ENCODE peak calls at places on chromosomes 16 and 17, in four cellular contexts. One of them, this sample, is unnamed.

GRCh38 chr17:75109047-75109406 is 742 bp upstream of the ARMC7 start:
- DNase-seq in ovary: no peak
- DNase-seq in A549: no peak
- DNase-seq in colonic mucosa: no peak
- DNase-seq in this sample: no peak

GRCh38 chr17:9936075-9936474 is 31.0 kb upstream of the RCVRN start:
- DNase-seq in A549: no peak
- DNase-seq in ovary: no peak
- DNase-seq in colonic mucosa: no peak
- DNase-seq in this sample: no peak

GRCh38 chr17:49809056-49809455 is 20.6 kb downstream of the KAT7 start:
- DNase-seq in ovary: no peak
- DNase-seq in A549: no peak
- DNase-seq in colonic mucosa: no peak
- DNase-seq in this sample: no peak

GRCh38 chr16:15866451-15866850 is 9.6 kb upstream of the MYH11 start:
- DNase-seq in A549: no peak
- DNase-seq in colonic mucosa: no peak
- DNase-seq in ovary: no peak
- DNase-seq in this sample: no peak

GRCh38 chr17:13575922-13576419 is 25.8 kb downstream of the HS3ST3A1 start:
- DNase-seq in A549: no peak
- DNase-seq in ovary: no peak
- DNase-seq in colonic mucosa: no peak
- DNase-seq in this sample: no peak

GRCh38 chr16:70766176-70766575 is 34.8 kb downstream of the VAC14 start:
- DNase-seq in colonic mucosa: no peak
- DNase-seq in ovary: no peak
- DNase-seq in A549: no peak
- DNase-seq in this sample: no peak

GRCh38 chr17:80621335-80622169 is 76.9 kb downstream of the RPTOR start:
- DNase-seq in colonic mucosa: no peak
- DNase-seq in A549: no peak
- DNase-seq in ovary: no peak
- DNase-seq in this sample: no peak

GRCh38 chr17:67376509-67376891 is 581 bp upstream of the PITPNC1 start:
- DNase-seq in colonic mucosa: no peak
- DNase-seq in A549: no peak
- DNase-seq in ovary: no peak
- DNase-seq in this sample: no peak

GRCh38 chr17:75069783-75070182 is 18.0 kb upstream of the SLC16A5 start:
- DNase-seq in A549: peak; percentile 68
- DNase-seq in ovary: no peak
- DNase-seq in colonic mucosa: no peak
- DNase-seq in this sample: no peak

GRCh38 chr16:24939224-24939623 is 75.9 kb downstream of the ARHGAP17 start:
- DNase-seq in ovary: no peak
- DNase-seq in A549: no peak
- DNase-seq in colonic mucosa: no peak
- DNase-seq in this sample: no peak

GRCh38 chr16:89602273-89602951 is 11.0 kb upstream of the DPEP1 start:
- DNase-seq in colonic mucosa: no peak
- DNase-seq in ovary: peak; percentile 64
- DNase-seq in A549: peak; percentile 55
- DNase-seq in this sample: peak; percentile 43

GRCh38 chr17:63295839-63296590 is 150.1 kb downstream of the CYB561 start:
- DNase-seq in A549: no peak
- DNase-seq in ovary: no peak
- DNase-seq in colonic mucosa: no peak
- DNase-seq in this sample: no peak

GRCh38 chr16:46736695-46737094 is 11.4 kb downstream of the MYLK3 start:
- DNase-seq in ovary: no peak
- DNase-seq in colonic mucosa: no peak
- DNase-seq in A549: no peak
- DNase-seq in this sample: no peak

GRCh38 chr16:81686391-81687182 is 92.5 kb upstream of the PLCG2 start:
- DNase-seq in ovary: no peak
- DNase-seq in A549: no peak
- DNase-seq in colonic mucosa: no peak
- DNase-seq in this sample: no peak

GRCh38 chr17:17819561-17819995 is 17.2 kb downstream of the SREBF1 start:
- DNase-seq in ovary: no peak
- DNase-seq in colonic mucosa: peak; percentile 78
- DNase-seq in A549: peak; percentile 89
- DNase-seq in this sample: no peak

GRCh38 chr17:75872434-75873351 is 5.7 kb downstream of the TRIM47 start:
- DNase-seq in ovary: peak; percentile 75
- DNase-seq in A549: peak; percentile 82
- DNase-seq in colonic mucosa: peak; percentile 87
- DNase-seq in this sample: peak; percentile 59

GRCh38 chr17:68346448-68346847 is 55.2 kb downstream of the ARSG start:
- DNase-seq in colonic mucosa: peak; percentile 28
- DNase-seq in ovary: no peak
- DNase-seq in A549: no peak
- DNase-seq in this sample: peak; percentile 62

GRCh38 chr16:80084614-80085013 is 456.2 kb upstream of the DYNLRB2 start:
- DNase-seq in A549: peak; percentile 75
- DNase-seq in ovary: peak; percentile 59
- DNase-seq in colonic mucosa: peak; percentile 32
- DNase-seq in this sample: peak; percentile 1

GRCh38 chr17:40605301-40605700 is 40.0 kb upstream of the CCR7 start:
- DNase-seq in colonic mucosa: no peak
- DNase-seq in ovary: no peak
- DNase-seq in A549: no peak
- DNase-seq in this sample: peak; percentile 68

GRCh38 chr16:62077998-62078397 is 41.8 kb upstream of the CDH8 start:
- DNase-seq in colonic mucosa: no peak
- DNase-seq in ovary: no peak
- DNase-seq in A549: peak; percentile 33
- DNase-seq in this sample: no peak

GRCh38 chr16:79312502-79312901 is 288.0 kb downstream of the MAF start:
- DNase-seq in A549: no peak
- DNase-seq in ovary: no peak
- DNase-seq in colonic mucosa: no peak
- DNase-seq in this sample: no peak

GRCh38 chr16:86934581-86935322 is 356.4 kb downstream of the FOXL1 start:
- DNase-seq in colonic mucosa: no peak
- DNase-seq in A549: no peak
- DNase-seq in ovary: no peak
- DNase-seq in this sample: no peak

GRCh38 chr16:9123401-9123800 is 32.0 kb downstream of the HAPSTR1 start:
- DNase-seq in ovary: no peak
- DNase-seq in A549: no peak
- DNase-seq in colonic mucosa: no peak
- DNase-seq in this sample: no peak
- H3K27ac ChIP-seq in ovary: no peak overlapping the region
- H3K27ac ChIP-seq in A549: peak overlapping the region; percentile 69
- H3K27ac ChIP-seq in colonic mucosa: peak overlapping the region; percentile 83
- H3K27ac ChIP-seq in this sample: no peak overlapping the region

GRCh38 chr17:537133-537532 is 177.5 kb downstream of the VPS53 start:
- DNase-seq in ovary: no peak
- DNase-seq in A549: no peak
- DNase-seq in colonic mucosa: no peak
- DNase-seq in this sample: no peak
- TF ChIP-seq CTCF in ovary: no peak
- TF ChIP-seq CTCF in A549: no peak
- TF ChIP-seq CTCF in colonic mucosa: no peak
- TF ChIP-seq CTCF in this sample: no peak

DNA sequence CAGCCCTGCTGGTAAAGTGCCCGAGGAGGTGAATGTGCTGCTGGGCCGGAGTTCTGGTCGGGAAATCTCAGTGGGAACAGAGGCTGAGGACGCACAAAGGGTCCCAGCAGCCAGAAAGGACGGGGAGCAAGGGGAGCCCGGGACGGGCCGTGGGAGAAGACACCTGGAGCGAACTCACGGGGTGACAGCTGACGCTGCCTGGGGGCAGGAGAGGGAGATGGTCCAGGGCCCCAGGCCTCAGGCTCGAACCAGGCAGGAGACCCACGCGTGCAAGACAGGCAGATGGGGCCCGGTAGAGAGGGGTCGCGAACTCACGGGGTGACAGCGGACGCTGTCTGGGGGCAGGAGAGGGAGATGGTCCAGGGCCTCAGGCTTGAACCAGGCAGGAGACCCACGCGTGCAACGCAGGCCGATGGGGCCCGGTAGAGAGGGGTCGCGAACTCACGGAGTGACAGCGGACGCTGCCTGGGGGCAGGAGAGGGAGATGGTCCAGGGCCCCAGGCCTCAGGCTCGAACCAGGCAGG is 72.9 kb downstream of the METRNL start:
- DNase-seq in A549: no peak
- DNase-seq in colonic mucosa: no peak
- DNase-seq in ovary: no peak
- DNase-seq in this sample: no peak
- H3K9me3 ChIP-seq in A549: no peaks in the 10 kb centered on the region
- H3K9me3 ChIP-seq in colonic mucosa: no peaks in the 10 kb centered on the region
- H3K9me3 ChIP-seq in ovary: no peaks in the 10 kb centered on the region
- H3K9me3 ChIP-seq in this sample: no peaks in the 10 kb centered on the region

DNA sequence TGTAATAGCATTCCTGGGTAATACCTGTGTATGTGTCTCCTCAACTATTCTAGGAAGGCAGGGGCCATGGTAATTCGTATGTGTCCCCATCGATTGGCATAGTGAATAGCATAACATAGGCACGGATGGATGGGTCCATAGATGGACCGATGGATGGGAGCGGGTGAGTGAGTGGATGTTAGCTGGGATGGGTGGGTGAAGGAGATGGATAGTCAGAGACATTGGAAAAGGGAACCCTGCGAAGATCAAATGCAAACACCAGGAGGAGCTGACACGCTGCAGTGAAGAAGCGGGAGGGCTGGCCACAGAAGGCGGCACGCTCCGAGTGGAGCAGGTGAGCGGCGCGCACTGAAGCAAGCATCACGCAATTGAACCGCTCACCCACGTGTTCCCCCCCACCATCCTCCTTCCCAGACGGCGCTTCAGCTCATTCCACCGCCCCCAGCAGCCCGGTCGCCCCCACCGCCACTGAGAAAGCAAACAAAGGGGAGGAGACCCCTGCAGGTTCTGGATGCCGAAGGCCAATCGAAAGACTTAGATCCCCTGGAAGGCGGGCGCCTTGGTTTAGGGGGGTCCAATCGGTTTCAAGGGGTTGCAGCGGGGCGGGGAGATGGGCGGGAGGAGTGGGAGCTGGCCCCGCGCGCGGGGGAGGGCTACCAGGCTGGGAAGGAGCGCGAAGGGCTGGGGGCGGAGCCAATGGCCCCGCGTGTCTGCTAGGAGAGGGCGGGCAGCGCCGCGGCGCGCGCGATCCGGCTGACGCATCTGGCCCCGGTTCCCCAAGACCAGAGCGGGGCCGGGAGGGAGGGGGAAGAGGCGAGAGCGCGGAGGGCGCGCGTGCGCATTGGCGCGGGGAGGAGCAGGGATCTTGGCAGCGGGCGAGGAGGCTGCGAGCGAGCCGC is at the start of gene ARRB2:
- DNase-seq in colonic mucosa: peak; percentile 96
- DNase-seq in ovary: peak; percentile 99
- DNase-seq in A549: peak; percentile 100
- DNase-seq in this sample: peak; percentile 100
- H3K27ac ChIP-seq in colonic mucosa: peak within 1 kb of the TSS; percentile 82
- H3K27ac ChIP-seq in ovary: peak within 1 kb of the TSS; percentile 84
- H3K27ac ChIP-seq in A549: peak within 1 kb of the TSS; percentile 94
- H3K27ac ChIP-seq in this sample: peak within 1 kb of the TSS; percentile 92

DNA sequence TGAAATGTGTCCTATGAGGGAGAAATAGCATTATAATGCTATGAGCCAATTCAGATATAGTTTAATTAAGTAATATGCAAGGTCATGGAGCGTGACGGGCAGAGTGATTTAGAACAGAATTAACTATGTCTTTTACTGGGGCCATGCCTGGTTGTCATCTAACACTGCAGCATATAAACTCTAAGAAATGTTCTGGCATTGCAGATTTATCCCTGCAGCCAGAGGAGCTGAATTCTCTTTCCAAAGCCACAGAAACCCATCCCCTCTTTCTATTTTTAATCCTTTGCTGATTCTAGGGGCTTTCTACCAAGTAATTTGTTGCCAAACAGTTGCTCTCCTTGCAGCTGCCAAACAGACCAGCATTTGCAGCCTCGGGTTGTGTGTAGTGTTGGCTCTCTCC is 243.3 kb upstream of the MON1B start:
- DNase-seq in ovary: no peak
- DNase-seq in colonic mucosa: no peak
- DNase-seq in A549: no peak
- DNase-seq in this sample: no peak
- TF ChIP-seq CTCF in ovary: no peak
- TF ChIP-seq CTCF in colonic mucosa: no peak
- TF ChIP-seq CTCF in A549: no peak
- TF ChIP-seq CTCF in this sample: no peak

GRCh38 chr17:22718689-22719088 is 1026.4 kb downstream of the KCNJ18 start:
- DNase-seq in ovary: no peak
- DNase-seq in A549: no peak
- DNase-seq in colonic mucosa: no peak
- DNase-seq in this sample: no peak

DNA sequence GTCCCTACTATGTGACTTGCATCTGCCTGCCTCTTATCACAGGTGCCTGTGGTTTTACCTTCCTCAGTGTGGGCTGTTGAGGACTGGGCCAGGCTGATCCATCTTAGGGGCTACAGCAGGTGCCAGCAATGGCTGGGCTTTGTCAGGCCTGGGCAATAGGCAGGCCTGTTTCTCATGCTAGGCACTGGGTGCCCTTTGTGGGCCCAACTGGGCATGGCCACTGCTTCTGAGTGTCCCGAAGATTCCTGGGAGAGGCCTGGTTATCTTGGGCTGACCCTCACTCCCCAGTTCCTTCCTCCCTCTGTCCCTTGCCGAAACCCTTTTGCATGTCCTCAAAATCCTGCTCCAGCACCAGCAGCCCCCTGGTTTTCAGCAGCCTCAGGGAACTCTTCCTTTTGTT is 1024.9 kb downstream of the KCNJ18 start:
- DNase-seq in colonic mucosa: no peak
- DNase-seq in A549: no peak
- DNase-seq in ovary: no peak
- DNase-seq in this sample: no peak
- H3K9me3 ChIP-seq in colonic mucosa: no peaks in the 10 kb centered on the region
- H3K9me3 ChIP-seq in A549: no peaks in the 10 kb centered on the region
- H3K9me3 ChIP-seq in ovary: no peaks in the 10 kb centered on the region
- H3K9me3 ChIP-seq in this sample: no peaks in the 10 kb centered on the region

DNA sequence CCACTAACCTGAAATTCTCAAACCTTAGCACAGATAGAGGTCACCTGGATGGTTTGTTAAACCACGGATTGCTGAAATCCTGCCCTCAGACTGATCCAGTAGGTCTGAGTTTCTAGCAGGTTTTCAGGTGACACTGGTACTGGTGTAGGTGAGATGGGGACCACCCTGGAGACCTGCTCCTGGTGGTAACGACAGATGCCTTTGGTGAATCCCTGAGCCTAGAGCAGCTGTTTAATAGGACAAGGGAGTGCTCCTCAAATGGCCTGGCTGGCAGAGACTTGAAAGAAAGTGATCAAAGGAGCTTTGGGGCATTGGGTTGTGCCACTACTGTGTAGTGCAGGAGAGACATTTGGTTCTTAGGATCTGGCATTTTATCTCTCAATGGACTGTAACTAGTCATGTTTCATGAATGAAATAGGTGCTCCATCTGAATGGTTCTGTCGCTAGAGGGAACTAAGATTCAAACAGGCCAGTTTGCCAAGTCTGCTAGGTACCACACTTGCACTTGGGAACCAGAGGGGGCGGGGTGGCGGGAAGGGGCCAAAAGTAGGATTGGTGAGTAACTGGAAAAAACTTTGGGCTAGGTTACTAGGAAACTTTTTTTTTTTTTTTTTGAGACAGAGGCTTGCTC is 2.9 kb upstream of the IFI35 start:
- DNase-seq in ovary: no peak
- DNase-seq in colonic mucosa: no peak
- DNase-seq in A549: peak; percentile 80
- DNase-seq in this sample: no peak
- H3K27ac ChIP-seq in ovary: no peak overlapping the region
- H3K27ac ChIP-seq in colonic mucosa: no peak overlapping the region
- H3K27ac ChIP-seq in A549: no peak overlapping the region
- H3K27ac ChIP-seq in this sample: no peak overlapping the region